ENCODE peak calls at places on chromosomes 13 and 19, in four cellular contexts. X is BJ, A is bronchial epithelial cell, S is lower leg skin. D is an unnamed sample.
A peak's percentile ranks its signal among the peaks of the same experiment; 100 is the strongest.

GRCh38 chr19:48475369-48476068 is 6.3 kb downstream of the CYTH2 start:
- DNase-seq in X (no peak), A (no peak), S (no peak), D (no peak)

GRCh38 chr13:100176781-100177389 is 88.0 kb downstream of the PCCA start:
- DNase-seq in X (no peak), A (peak; percentile 54), S (no peak), D (no peak)

GRCh38 chr13:91398413-91399188 is at the start of gene GPC5:
- DNase-seq in S (peak; percentile 45), X (no peak), A (peak; percentile 43), D (peak; percentile 82)

GRCh38 chr13:28185256-28185655 is 46.9 kb downstream of the PAN3 start:
- DNase-seq in S (no peak), A (no peak), X (no peak), D (no peak)

GRCh38 chr13:113840541-113841354 is 23.1 kb downstream of the GAS6 start:
- DNase-seq in X (no peak), A (no peak), S (no peak), D (no peak)

GRCh38 chr19:2266183-2266993 is 10.2 kb upstream of the JSRP1 start:
- DNase-seq in A (peak; percentile 53), S (peak; percentile 82), X (no peak), D (peak; percentile 88)

GRCh38 chr13:52851153-52851962 is 2.9 kb upstream of the PCDH8 start:
- DNase-seq in A (no peak), X (no peak), S (no peak), D (peak; percentile 96)

GRCh38 chr13:114132419-114133121 is at the start of gene RASA3:
- DNase-seq in S (no peak), X (no peak), A (peak; percentile 33), D (peak; percentile 91)

GRCh38 chr13:96112936-96113335 is 23.0 kb downstream of the HS6ST3 start:
- DNase-seq in S (no peak), A (no peak), X (no peak), D (no peak)

GRCh38 chr19:2507109-2507508 is 31.2 kb downstream of the GADD45B start:
- DNase-seq in A (peak; percentile 89), X (no peak), S (no peak), D (no peak)

GRCh38 chr19:47881757-47882156 is 4.4 kb downstream of the SULT2A1 start:
- DNase-seq in A (no peak), X (no peak), S (no peak), D (no peak)

GRCh38 chr19:17703823-17704463 is 15.3 kb upstream of the MAP1S start:
- DNase-seq in A (peak; percentile 15), S (no peak), X (no peak), D (peak; percentile 65)

GRCh38 chr19:49799798-49800376 is 13.2 kb downstream of the FUZ start:
- DNase-seq in S (no peak), A (no peak), X (no peak), D (no peak)

GRCh38 chr13:32639502-32640105 is 53.4 kb downstream of the PDS5B start:
- DNase-seq in X (no peak), S (peak; percentile 57), A (peak; percentile 57), D (peak; percentile 73)

DNA sequence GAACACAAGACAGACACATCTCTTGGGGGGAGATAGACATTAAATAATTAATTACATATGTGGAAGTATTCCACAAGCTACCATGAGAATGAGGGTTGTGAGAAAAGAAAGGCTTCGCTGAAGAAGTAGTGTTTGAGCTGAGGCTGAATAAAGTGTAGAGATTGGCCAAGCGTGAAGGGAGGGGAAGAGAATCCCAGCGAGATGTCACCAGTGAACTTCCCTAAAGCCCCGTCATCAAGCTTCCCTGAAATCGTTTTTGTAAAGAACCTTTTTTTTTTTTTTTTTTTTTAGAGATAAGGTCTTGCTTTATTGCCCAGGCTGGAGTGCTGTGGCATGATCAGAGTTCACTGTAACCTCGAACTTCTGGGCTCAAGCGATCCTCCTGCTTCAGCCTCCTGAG is 235.2 kb downstream of the KCNRG start:
- DNase-seq in X (no peak), S (no peak), A (no peak), D (no peak)
- H3K4me3 ChIP-seq in X (no peak overlapping the region), S (no peak overlapping the region), A (no peak overlapping the region), D (no peak overlapping the region)

GRCh38 chr19:45151821-45152503 is 8.8 kb downstream of the NKPD1 start:
- DNase-seq in A (no peak), S (no peak), X (no peak), D (no peak)
- TF ChIP-seq CTCF in A (no peak), S (no peak), X (no peak), D (no peak)

GRCh38 chr19:16457954-16458331 is 13.8 kb downstream of the EPS15L1 start:
- DNase-seq in X (no peak), S (no peak), A (no peak), D (no peak)
- H3K4me3 ChIP-seq in X (no peak overlapping the region), S (no peak overlapping the region), A (no peak overlapping the region), D (no peak overlapping the region)

GRCh38 chr19:31531326-31531725 is 182.1 kb upstream of the TSHZ3 start:
- DNase-seq in X (no peak), A (no peak), S (no peak), D (no peak)
- TF ChIP-seq CTCF in X (no peak), A (no peak), S (no peak), D (no peak)

DNA sequence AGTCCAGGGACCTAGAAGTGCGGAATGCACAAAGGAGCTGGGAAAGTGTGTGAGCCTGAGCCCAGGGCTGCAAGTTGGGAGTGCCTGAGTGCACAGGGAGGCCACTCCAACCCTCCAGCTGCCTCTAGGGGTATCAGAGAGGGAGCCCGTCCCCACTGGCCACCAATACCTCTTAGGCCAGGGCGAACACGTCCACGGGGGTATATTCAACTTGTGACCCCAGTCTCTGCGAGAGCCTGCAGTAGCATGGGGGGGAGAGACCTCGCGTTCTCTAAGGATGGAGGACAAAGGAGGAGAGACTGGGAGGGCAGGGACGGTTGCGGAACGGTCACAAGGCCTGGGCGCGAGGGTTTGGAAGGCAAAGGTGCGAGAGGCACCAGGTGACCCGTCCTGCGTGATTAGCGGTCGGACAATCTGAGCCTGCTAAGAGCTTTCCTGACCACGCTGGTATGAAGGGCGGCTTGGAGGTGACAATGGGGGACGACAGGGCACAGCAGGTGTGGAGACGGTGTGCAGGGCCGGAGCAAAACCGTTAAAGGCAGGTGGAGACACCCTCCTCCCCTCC is 676 bp downstream of the CD320 start:
- DNase-seq in S (peak; percentile 13), X (no peak), A (no peak), D (peak; percentile 21)
- H3K4me3 ChIP-seq in S (peak overlapping the region; percentile 23), X (peak overlapping the region; percentile 60), A (peak overlapping the region; percentile 44), D (peak overlapping the region; percentile 66)

GRCh38 chr19:36378625-36379509 is at the start of gene ZFP14:
- DNase-seq in S (peak; percentile 91), X (peak; percentile 49), A (peak; percentile 85), D (peak; percentile 97)
- TF ChIP-seq CTCF in S (no peak), X (peak; percentile 40), A (peak; percentile 35), D (peak; percentile 36)

GRCh38 chr19:35031072-35031881 is 1.0 kb downstream of the SCN1B start:
- DNase-seq in S (no peak), A (no peak), X (no peak), D (no peak)
- H3K4me3 ChIP-seq in S (peak overlapping the region; percentile 48), A (peak overlapping the region; percentile 26), X (peak overlapping the region; percentile 59), D (no peak overlapping the region)

GRCh38 chr19:35852029-35852780 is at the start of gene NPHS1:
- DNase-seq in A (no peak), S (no peak), X (no peak), D (no peak)

GRCh38 chr19:35853038-35853756 is 893 bp upstream of the NPHS1 start:
- DNase-seq in S (no peak), A (no peak), X (no peak), D (no peak)

GRCh38 chr19:35848919-35849505 is 3.3 kb downstream of the NPHS1 start:
- DNase-seq in A (no peak), S (no peak), X (no peak), D (no peak)

GRCh38 chr19:35848486-35848885 is 3.8 kb downstream of the NPHS1 start:
- DNase-seq in A (no peak), S (no peak), X (no peak), D (no peak)

DNA sequence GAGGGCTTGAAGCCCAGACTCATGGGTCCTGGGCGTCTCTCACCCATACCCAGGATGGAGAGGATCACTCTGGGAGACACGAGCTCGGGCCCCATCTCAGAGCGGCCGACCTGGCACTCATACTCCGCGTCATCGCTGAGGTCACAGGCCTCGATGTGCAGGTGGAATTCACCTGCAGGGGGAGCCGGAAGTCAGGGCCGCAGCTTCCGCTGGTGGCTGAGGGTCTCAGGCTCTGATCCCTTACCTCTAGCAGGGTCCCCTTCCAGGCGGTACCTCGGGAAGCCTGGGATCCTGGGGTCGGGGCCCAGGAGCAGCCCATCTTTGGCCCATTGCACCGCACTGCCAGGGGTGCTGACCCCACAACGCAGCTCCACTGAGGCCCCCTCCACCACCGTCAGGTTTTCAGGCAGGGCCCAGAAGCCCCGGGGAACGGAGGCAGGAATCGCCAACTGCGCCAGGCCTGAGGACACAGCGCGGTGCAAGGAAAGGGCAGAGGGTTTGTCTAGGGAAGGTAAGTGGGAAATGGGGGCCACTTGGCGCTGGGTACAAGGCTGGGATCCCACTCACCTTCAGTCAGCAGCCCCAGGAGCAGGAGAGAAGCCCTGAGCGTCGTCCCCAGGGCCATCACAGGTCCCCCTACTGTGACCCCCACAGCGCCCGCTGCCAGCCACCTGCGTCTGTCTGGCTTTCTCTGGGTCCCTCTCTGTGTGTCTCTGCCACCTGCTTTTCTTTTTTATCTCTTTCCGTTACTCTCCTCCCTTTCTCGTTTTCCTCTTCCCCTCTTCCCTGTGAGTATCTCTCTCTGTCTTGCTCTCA is 883 bp downstream of the NPHS1 start:
- DNase-seq in S (no peak), X (no peak), A (no peak), D (no peak)
- TF ChIP-seq CTCF in S (no peak), X (no peak), A (peak; percentile 2), D (no peak)

D was measured in GM12865.